ENCODE peak calls at places on chromosomes 13 and 19, in four cellular contexts. O is stimulated activated CD4-positive, alpha-beta T cell treated with anti-CD3 and anti-CD28 coated beads, Interleukin-1b, Interleukin-23, amount 100 ng/mL, for 1 hour; I is lower leg skin; U is activated effector memory CD4-positive, alpha-beta T cell treated with Interleukin-2 at 50 U/mL for 16 hours. Q is an unnamed sample.

GRCh38 chr13:109773276-109773675 is 13.1 kb downstream of the IRS2 start:
- DNase-seq in O (no peak), U (no peak), I (no peak), Q (no peak)

GRCh38 chr13:79780240-79780639 is 299.3 kb downstream of the NDFIP2 start:
- DNase-seq in I (no peak), O (no peak), U (no peak), Q (no peak)

GRCh38 chr19:17966497-17967257 is at the start of gene KCNN1:
- DNase-seq in I (no peak), O (no peak), U (no peak), Q (no peak)

GRCh38 chr19:3057275-3057714 is 5.0 kb downstream of the TLE5 start:
- DNase-seq in O (no peak), I (peak; percentile 95), U (no peak), Q (no peak)

GRCh38 chr13:53266757-53267156 is 238.1 kb downstream of the OLFM4 start:
- DNase-seq in O (no peak), U (no peak), I (no peak), Q (no peak)

GRCh38 chr19:13861714-13862531 is 15.0 kb upstream of the NANOS3 start:
- DNase-seq in U (peak; percentile 81), O (peak; percentile 84), I (peak; percentile 99), Q (peak; percentile 90)

GRCh38 chr19:719081-719512 is 10.4 kb downstream of the PALM start:
- DNase-seq in I (peak; percentile 93), U (no peak), O (no peak), Q (no peak)

GRCh38 chr13:83508905-83509304 is 373.4 kb downstream of the SLITRK1 start:
- DNase-seq in I (no peak), U (no peak), O (no peak), Q (no peak)

GRCh38 chr13:87827479-87827878 is 156.3 kb downstream of the SLITRK5 start:
- DNase-seq in I (no peak), O (no peak), U (no peak), Q (no peak)

GRCh38 chr13:78978381-78978998 is 319.5 kb upstream of the OBI1 start:
- DNase-seq in U (no peak), I (no peak), O (no peak), Q (no peak)

GRCh38 chr13:85543144-85543543 is 256.1 kb downstream of the SLITRK6 start:
- DNase-seq in U (no peak), O (no peak), I (no peak), Q (no peak)

GRCh38 chr13:31038834-31039552 is 106.5 kb downstream of the TEX26 start:
- DNase-seq in I (peak; percentile 58), U (no peak), O (no peak), Q (no peak)

GRCh38 chr19:41641879-41642485 is 15.1 kb upstream of the CEACAM4 start:
- DNase-seq in O (peak; percentile 52), I (no peak), U (peak; percentile 43), Q (peak; percentile 56)

GRCh38 chr19:17915940-17916593 is 16.7 kb upstream of the CCDC124 start:
- DNase-seq in I (no peak), O (no peak), U (no peak), Q (no peak)

GRCh38 chr19:49094505-49095482 is 9.5 kb downstream of the SNRNP70 start:
- DNase-seq in I (no peak), U (no peak), O (no peak), Q (no peak)

GRCh38 chr13:68708336-68708908 is 1399.2 kb upstream of the ATXN8OS start:
- DNase-seq in I (no peak), U (no peak), O (no peak), Q (no peak)